ENCODE peak calls at places on chromosome X, in five cellular contexts. Y, U, T, F and J are unnamed samples.

GRCh38 chrX:15985937-15986336 is 131.3 kb upstream of the AP1S2 start:
- DNase-seq in Y (no peak), U (no peak), T (no peak), F (no peak), J (no peak)

GRCh38 chrX:40176256-40176978 is 78.7 kb upstream of the BCOR start:
- DNase-seq in Y (peak; percentile 34), U (peak; percentile 58), T (peak; percentile 77), F (no peak), J (peak; percentile 78)

GRCh38 chrX:15055146-15055930 is 182.1 kb downstream of the MOSPD2 start:
- DNase-seq in Y (no peak), U (no peak), T (no peak), F (peak; percentile 52), J (no peak)

GRCh38 chrX:72382199-72382590 is 76.5 kb upstream of the CITED1 start:
- DNase-seq in Y (no peak), U (no peak), T (no peak), F (no peak), J (no peak)

GRCh38 chrX:43813898-43814297 is 68.4 kb downstream of the MAOB start:
- DNase-seq in Y (no peak), U (peak; percentile 29), T (no peak), F (no peak), J (no peak)

GRCh38 chrX:54427837-54428424 is 12.3 kb upstream of the TSR2 start:
- DNase-seq in Y (no peak), U (peak; percentile 93), T (no peak), F (no peak), J (no peak)

GRCh38 chrX:17585006-17585405 is 152.3 kb upstream of the SCML1 start:
- DNase-seq in Y (no peak), U (no peak), T (no peak), F (no peak), J (no peak)

GRCh38 chrX:119756926-119757635 is 1.3 kb upstream of the SOWAHD start:
- DNase-seq in Y (no peak), U (no peak), T (no peak), F (no peak), J (no peak)

GRCh38 chrX:23292979-23293651 is 41.5 kb upstream of the PTCHD1 start:
- DNase-seq in Y (no peak), U (no peak), T (no peak), F (no peak), J (no peak)

GRCh38 chrX:40095588-40096394 is 2.0 kb downstream of the BCOR start:
- DNase-seq in Y (no peak), U (peak; percentile 52), T (peak; percentile 35), F (no peak), J (no peak)

GRCh38 chrX:107565005-107565404 is 63.3 kb upstream of the PRPS1 start:
- DNase-seq in Y (no peak), U (no peak), T (no peak), F (peak; percentile 72), J (no peak)

GRCh38 chrX:23902419-23902818 is 5.3 kb downstream of the APOO start:
- DNase-seq in Y (peak; percentile 6), U (peak; percentile 57), T (peak; percentile 17), F (peak; percentile 62), J (no peak)

GRCh38 chrX:78555401-78555980 is 103.6 kb downstream of the RTL3 start:
- DNase-seq in Y (no peak), U (peak; percentile 1), T (no peak), F (no peak), J (no peak)

GRCh38 chrX:17814557-17814956 is 46.5 kb downstream of the RAI2 start:
- DNase-seq in Y (no peak), U (no peak), T (no peak), F (peak; percentile 21), J (no peak)

GRCh38 chrX:102154218-102154860 is 1.4 kb downstream of the BEX5 start:
- DNase-seq in Y (peak; percentile 24), U (no peak), T (peak; percentile 3), F (no peak), J (no peak)

GRCh38 chrX:11789809-11790208 is 31.8 kb downstream of the MSL3 start:
- DNase-seq in Y (no peak), U (no peak), T (no peak), F (no peak), J (no peak)

GRCh38 chrX:115419094-115419493 is 129.6 kb downstream of the LUZP4 start:
- DNase-seq in Y (no peak), U (no peak), T (no peak), F (no peak), J (no peak)

GRCh38 chrX:11416600-11416999 is 123.4 kb downstream of the AMELX start:
- DNase-seq in Y (no peak), U (no peak), T (no peak), F (no peak), J (no peak)

GRCh38 chrX:68934421-68934820 is 105.6 kb downstream of the EFNB1 start:
- DNase-seq in Y (no peak), U (no peak), T (no peak), F (no peak), J (no peak)

GRCh38 chrX:20315140-20315539 is 48.4 kb upstream of the RPS6KA3 start:
- DNase-seq in Y (no peak), U (no peak), T (no peak), F (no peak), J (no peak)

GRCh38 chrX:31580726-31581125 is 508.9 kb upstream of the FTHL17 start:
- DNase-seq in Y (no peak), U (no peak), T (no peak), F (peak; percentile 80), J (no peak)

GRCh38 chrX:71195959-71196727 is 26.9 kb upstream of the GJB1 start:
- DNase-seq in Y (no peak), U (no peak), T (peak; percentile 46), F (no peak), J (no peak)

GRCh38 chrX:78595901-78596502 is 63.1 kb downstream of the RTL3 start:
- DNase-seq in Y (no peak), U (peak; percentile 34), T (no peak), F (peak; percentile 3), J (no peak)

GRCh38 chrX:46865281-46865680 is 28.4 kb downstream of the RP2 start:
- DNase-seq in Y (no peak), U (no peak), T (no peak), F (peak; percentile 40), J (no peak)

GRCh38 chrX:10416424-10416823 is 204.0 kb downstream of the MID1 start:
- DNase-seq in Y (no peak), U (no peak), T (no peak), F (no peak), J (no peak)